ENCODE peak calls at places on chromosomes 6 and 20, in ten cellular contexts. One of them, this sample, is unnamed.

GRCh38 chr6:42845327-42845694 is 34.1 kb upstream of the RPL7L1 start:
- DNase-seq in GM12891: no peak
- DNase-seq in ovary: no peak
- DNase-seq in A549: no peak
- DNase-seq in uterus: no peak
- DNase-seq in thyroid gland: no peak
- DNase-seq in prostate gland: no peak
- DNase-seq in IMR-90: no peak
- DNase-seq in gastrocnemius medialis: no peak
- DNase-seq in adrenal gland: no peak
- DNase-seq in this sample: no peak

GRCh38 chr6:46606318-46606717 is 46.3 kb downstream of the CYP39A1 start:
- DNase-seq in uterus: no peak
- DNase-seq in thyroid gland: no peak
- DNase-seq in prostate gland: no peak
- DNase-seq in adrenal gland: no peak
- DNase-seq in ovary: no peak
- DNase-seq in IMR-90: no peak
- DNase-seq in GM12891: no peak
- DNase-seq in A549: no peak
- DNase-seq in gastrocnemius medialis: no peak
- DNase-seq in this sample: no peak

GRCh38 chr20:8393356-8393755 is 261.3 kb downstream of the PLCB1 start:
- DNase-seq in A549: no peak
- DNase-seq in thyroid gland: no peak
- DNase-seq in prostate gland: no peak
- DNase-seq in GM12891: no peak
- DNase-seq in uterus: no peak
- DNase-seq in ovary: no peak
- DNase-seq in adrenal gland: no peak
- DNase-seq in IMR-90: no peak
- DNase-seq in gastrocnemius medialis: no peak
- DNase-seq in this sample: no peak

GRCh38 chr6:18997375-18997826 is 610.3 kb downstream of the RNF144B start:
- DNase-seq in adrenal gland: no peak
- DNase-seq in GM12891: peak; percentile 3
- DNase-seq in uterus: no peak
- DNase-seq in thyroid gland: peak; percentile 32
- DNase-seq in prostate gland: peak; percentile 15
- DNase-seq in A549: peak; percentile 5
- DNase-seq in IMR-90: peak; percentile 41
- DNase-seq in gastrocnemius medialis: no peak
- DNase-seq in ovary: no peak
- DNase-seq in this sample: peak; percentile 19

GRCh38 chr6:81166770-81167169 is 585.7 kb downstream of the TENT5A start:
- DNase-seq in A549: no peak
- DNase-seq in prostate gland: no peak
- DNase-seq in thyroid gland: no peak
- DNase-seq in IMR-90: peak; percentile 28
- DNase-seq in ovary: no peak
- DNase-seq in GM12891: no peak
- DNase-seq in uterus: no peak
- DNase-seq in adrenal gland: no peak
- DNase-seq in gastrocnemius medialis: no peak
- DNase-seq in this sample: no peak

GRCh38 chr20:38806855-38807655 is 1.6 kb downstream of the PPP1R16B start:
- DNase-seq in uterus: no peak
- DNase-seq in A549: no peak
- DNase-seq in adrenal gland: no peak
- DNase-seq in ovary: no peak
- DNase-seq in gastrocnemius medialis: no peak
- DNase-seq in IMR-90: no peak
- DNase-seq in thyroid gland: no peak
- DNase-seq in GM12891: no peak
- DNase-seq in prostate gland: no peak
- DNase-seq in this sample: no peak

GRCh38 chr20:49039854-49040253 is 6.3 kb upstream of the CSE1L start:
- DNase-seq in thyroid gland: no peak
- DNase-seq in adrenal gland: no peak
- DNase-seq in gastrocnemius medialis: no peak
- DNase-seq in ovary: no peak
- DNase-seq in uterus: no peak
- DNase-seq in A549: no peak
- DNase-seq in IMR-90: no peak
- DNase-seq in prostate gland: no peak
- DNase-seq in GM12891: no peak
- DNase-seq in this sample: no peak

GRCh38 chr20:17629678-17630089 is 52.4 kb downstream of the RRBP1 start:
- DNase-seq in thyroid gland: no peak
- DNase-seq in IMR-90: no peak
- DNase-seq in ovary: no peak
- DNase-seq in prostate gland: no peak
- DNase-seq in gastrocnemius medialis: no peak
- DNase-seq in GM12891: no peak
- DNase-seq in A549: no peak
- DNase-seq in adrenal gland: no peak
- DNase-seq in uterus: no peak
- DNase-seq in this sample: no peak

GRCh38 chr6:93496548-93496947 is 77.2 kb upstream of the EPHA7 start:
- DNase-seq in IMR-90: no peak
- DNase-seq in gastrocnemius medialis: no peak
- DNase-seq in uterus: no peak
- DNase-seq in ovary: no peak
- DNase-seq in GM12891: no peak
- DNase-seq in prostate gland: no peak
- DNase-seq in A549: no peak
- DNase-seq in thyroid gland: no peak
- DNase-seq in adrenal gland: no peak
- DNase-seq in this sample: no peak

GRCh38 chr6:113820751-113821150 is 36.4 kb upstream of the MARCKS start:
- DNase-seq in thyroid gland: no peak
- DNase-seq in prostate gland: no peak
- DNase-seq in adrenal gland: no peak
- DNase-seq in IMR-90: peak; percentile 5
- DNase-seq in uterus: no peak
- DNase-seq in ovary: no peak
- DNase-seq in gastrocnemius medialis: no peak
- DNase-seq in GM12891: no peak
- DNase-seq in A549: no peak
- DNase-seq in this sample: no peak

GRCh38 chr6:30689022-30689865 is 1.5 kb downstream of the NRM start:
- DNase-seq in A549: no peak
- DNase-seq in ovary: peak; percentile 35
- DNase-seq in thyroid gland: no peak
- DNase-seq in gastrocnemius medialis: no peak
- DNase-seq in uterus: no peak
- DNase-seq in adrenal gland: no peak
- DNase-seq in prostate gland: no peak
- DNase-seq in IMR-90: no peak
- DNase-seq in GM12891: no peak
- DNase-seq in this sample: no peak

GRCh38 chr6:30688569-30688968 is 2.1 kb upstream of the PPP1R18 start:
- DNase-seq in prostate gland: no peak
- DNase-seq in GM12891: no peak
- DNase-seq in IMR-90: no peak
- DNase-seq in adrenal gland: no peak
- DNase-seq in thyroid gland: no peak
- DNase-seq in gastrocnemius medialis: no peak
- DNase-seq in uterus: no peak
- DNase-seq in A549: no peak
- DNase-seq in ovary: peak; percentile 41
- DNase-seq in this sample: no peak

GRCh38 chr6:30685977-30686907 is at the start of gene PPP1R18:
- DNase-seq in prostate gland: peak; percentile 69
- DNase-seq in GM12891: peak; percentile 54
- DNase-seq in uterus: peak; percentile 87
- DNase-seq in IMR-90: peak; percentile 49
- DNase-seq in gastrocnemius medialis: peak; percentile 60
- DNase-seq in adrenal gland: peak; percentile 82
- DNase-seq in thyroid gland: peak; percentile 74
- DNase-seq in A549: no peak
- DNase-seq in ovary: peak; percentile 82
- DNase-seq in this sample: peak; percentile 52

GRCh38 chr6:30686908-30687658 is 638 bp upstream of the PPP1R18 start:
- DNase-seq in adrenal gland: peak; percentile 95
- DNase-seq in ovary: peak; percentile 91
- DNase-seq in uterus: peak; percentile 97
- DNase-seq in IMR-90: peak; percentile 96
- DNase-seq in GM12891: peak; percentile 57
- DNase-seq in gastrocnemius medialis: peak; percentile 89
- DNase-seq in prostate gland: peak; percentile 76
- DNase-seq in thyroid gland: peak; percentile 87
- DNase-seq in A549: peak; percentile 54
- DNase-seq in this sample: peak; percentile 92

DNA sequence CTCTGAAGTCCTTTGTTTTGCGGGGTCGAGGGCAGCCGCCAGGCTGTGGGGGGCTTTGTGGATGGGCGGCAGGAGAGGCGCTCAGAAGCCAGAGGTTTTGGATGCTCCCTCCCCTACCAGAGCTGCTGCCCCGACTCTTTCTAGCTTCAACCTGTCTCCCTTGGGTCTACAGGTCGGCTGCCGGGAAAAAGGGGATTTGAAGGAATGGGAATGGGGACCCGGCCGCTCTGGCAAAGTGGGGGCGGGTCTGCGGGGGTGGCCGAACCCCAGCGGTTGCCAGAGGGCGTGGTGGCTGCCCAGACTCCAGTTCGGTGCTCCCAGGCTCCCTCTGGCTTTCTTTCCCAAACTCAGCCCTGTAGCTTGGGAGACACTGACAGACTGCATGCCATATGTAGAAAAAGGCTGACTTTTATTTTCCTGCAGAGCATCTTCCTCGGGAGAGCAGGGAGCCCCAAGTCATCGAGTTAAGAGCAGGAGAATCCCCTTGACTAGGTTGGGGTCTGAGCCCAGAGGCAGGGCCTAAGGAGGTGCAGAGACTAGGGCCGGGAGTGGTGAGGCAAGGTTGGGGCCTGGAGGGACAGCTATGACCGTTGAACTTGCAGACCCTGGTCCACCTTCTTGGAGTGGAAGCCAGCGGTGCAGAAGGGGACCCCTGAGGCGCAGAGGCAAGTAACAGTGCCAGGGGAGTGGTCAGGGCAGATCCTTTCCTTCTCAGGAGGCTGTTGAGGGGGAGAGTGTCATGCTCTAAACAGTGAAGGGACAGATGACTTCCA is 1.4 kb upstream of the PPP1R18 start:
- DNase-seq in prostate gland: no peak
- DNase-seq in uterus: peak; percentile 66
- DNase-seq in IMR-90: peak; percentile 47
- DNase-seq in gastrocnemius medialis: no peak
- DNase-seq in A549: no peak
- DNase-seq in ovary: peak; percentile 69
- DNase-seq in GM12891: no peak
- DNase-seq in adrenal gland: no peak
- DNase-seq in thyroid gland: no peak
- DNase-seq in this sample: no peak
- TF ChIP-seq POLR2A in prostate gland: no peak
- TF ChIP-seq POLR2A in uterus: no peak
- TF ChIP-seq POLR2A in IMR-90: peak; percentile 68
- TF ChIP-seq POLR2A in gastrocnemius medialis: peak; percentile 1
- TF ChIP-seq POLR2A in A549: no peak
- TF ChIP-seq POLR2A in ovary: no peak
- TF ChIP-seq POLR2A in GM12891: no peak
- TF ChIP-seq POLR2A in adrenal gland: no peak
- TF ChIP-seq POLR2A in thyroid gland: no peak
- TF ChIP-seq POLR2A in this sample: no peak

GRCh38 chr6:138569970-138570715 is 70.8 kb upstream of the NHSL1 start:
- DNase-seq in adrenal gland: no peak
- DNase-seq in thyroid gland: no peak
- DNase-seq in A549: no peak
- DNase-seq in uterus: no peak
- DNase-seq in ovary: no peak
- DNase-seq in GM12891: no peak
- DNase-seq in IMR-90: peak; percentile 48
- DNase-seq in prostate gland: no peak
- DNase-seq in gastrocnemius medialis: no peak
- DNase-seq in this sample: no peak
- TF ChIP-seq POLR2A in adrenal gland: no peak
- TF ChIP-seq POLR2A in thyroid gland: no peak
- TF ChIP-seq POLR2A in A549: no peak
- TF ChIP-seq POLR2A in uterus: no peak
- TF ChIP-seq POLR2A in ovary: no peak
- TF ChIP-seq POLR2A in GM12891: no peak
- TF ChIP-seq POLR2A in IMR-90: no peak
- TF ChIP-seq POLR2A in prostate gland: no peak
- TF ChIP-seq POLR2A in gastrocnemius medialis: no peak
- TF ChIP-seq POLR2A in this sample: no peak

GRCh38 chr20:45880988-45881788 is at the start of gene ZSWIM1:
- DNase-seq in ovary: peak; percentile 100
- DNase-seq in prostate gland: peak; percentile 100
- DNase-seq in uterus: peak; percentile 100
- DNase-seq in adrenal gland: peak; percentile 100
- DNase-seq in GM12891: peak; percentile 94
- DNase-seq in thyroid gland: peak; percentile 100
- DNase-seq in gastrocnemius medialis: peak; percentile 98
- DNase-seq in IMR-90: peak; percentile 99
- DNase-seq in A549: peak; percentile 99
- DNase-seq in this sample: peak; percentile 97
- TF ChIP-seq POLR2A in ovary: peak; percentile 76
- TF ChIP-seq POLR2A in prostate gland: peak; percentile 67
- TF ChIP-seq POLR2A in uterus: peak; percentile 47
- TF ChIP-seq POLR2A in adrenal gland: no peak
- TF ChIP-seq POLR2A in GM12891: peak; percentile 97
- TF ChIP-seq POLR2A in thyroid gland: peak; percentile 73
- TF ChIP-seq POLR2A in gastrocnemius medialis: no peak
- TF ChIP-seq POLR2A in IMR-90: peak; percentile 92
- TF ChIP-seq POLR2A in A549: peak; percentile 89
- TF ChIP-seq POLR2A in this sample: peak; percentile 86

GRCh38 chr6:12062605-12063004 is 50.5 kb downstream of the HIVEP1 start:
- DNase-seq in thyroid gland: no peak
- DNase-seq in IMR-90: no peak
- DNase-seq in gastrocnemius medialis: no peak
- DNase-seq in GM12891: no peak
- DNase-seq in prostate gland: no peak
- DNase-seq in ovary: no peak
- DNase-seq in adrenal gland: no peak
- DNase-seq in uterus: no peak
- DNase-seq in A549: no peak
- DNase-seq in this sample: no peak

GRCh38 chr6:12066297-12066696 is 54.2 kb downstream of the HIVEP1 start:
- DNase-seq in GM12891: no peak
- DNase-seq in thyroid gland: no peak
- DNase-seq in A549: no peak
- DNase-seq in gastrocnemius medialis: no peak
- DNase-seq in uterus: no peak
- DNase-seq in ovary: no peak
- DNase-seq in prostate gland: no peak
- DNase-seq in IMR-90: peak; percentile 19
- DNase-seq in adrenal gland: no peak
- DNase-seq in this sample: no peak

GRCh38 chr6:12064538-12064937 is 52.4 kb downstream of the HIVEP1 start:
- DNase-seq in IMR-90: no peak
- DNase-seq in prostate gland: no peak
- DNase-seq in gastrocnemius medialis: no peak
- DNase-seq in GM12891: no peak
- DNase-seq in thyroid gland: no peak
- DNase-seq in A549: no peak
- DNase-seq in adrenal gland: no peak
- DNase-seq in uterus: no peak
- DNase-seq in ovary: no peak
- DNase-seq in this sample: no peak

GRCh38 chr6:12064125-12064524 is 52.0 kb downstream of the HIVEP1 start:
- DNase-seq in thyroid gland: no peak
- DNase-seq in IMR-90: peak; percentile 84
- DNase-seq in gastrocnemius medialis: no peak
- DNase-seq in prostate gland: no peak
- DNase-seq in GM12891: no peak
- DNase-seq in uterus: no peak
- DNase-seq in A549: no peak
- DNase-seq in adrenal gland: no peak
- DNase-seq in ovary: no peak
- DNase-seq in this sample: no peak

GRCh38 chr6:12065321-12066140 is 53.4 kb downstream of the HIVEP1 start:
- DNase-seq in adrenal gland: no peak
- DNase-seq in IMR-90: no peak
- DNase-seq in prostate gland: no peak
- DNase-seq in uterus: no peak
- DNase-seq in GM12891: no peak
- DNase-seq in thyroid gland: no peak
- DNase-seq in A549: no peak
- DNase-seq in gastrocnemius medialis: no peak
- DNase-seq in ovary: no peak
- DNase-seq in this sample: no peak
- TF ChIP-seq POLR2A in adrenal gland: no peak
- TF ChIP-seq POLR2A in IMR-90: no peak
- TF ChIP-seq POLR2A in prostate gland: no peak
- TF ChIP-seq POLR2A in uterus: no peak
- TF ChIP-seq POLR2A in GM12891: peak; percentile 67
- TF ChIP-seq POLR2A in thyroid gland: no peak
- TF ChIP-seq POLR2A in A549: no peak
- TF ChIP-seq POLR2A in gastrocnemius medialis: no peak
- TF ChIP-seq POLR2A in ovary: no peak
- TF ChIP-seq POLR2A in this sample: no peak

This sample was measured in H54.